ENCODE peak calls at places on chromosomes 2 and 18, in five cellular contexts. W is GM03348, V is HS-27A, H is GM13977, X is lower lobe of right lung. P is an unnamed sample.

GRCh38 chr2:174465327-174465726 is 21.5 kb downstream of the GPR155 start:
- DNase-seq in W (no peak), V (no peak), H (no peak), X (no peak), P (no peak)

GRCh38 chr2:12824304-12824761 is 107.6 kb downstream of the TRIB2 start:
- DNase-seq in W (peak; percentile 77), V (no peak), H (no peak), X (no peak), P (no peak)

GRCh38 chr2:150548527-150548926 is 61.1 kb upstream of the RND3 start:
- DNase-seq in W (no peak), V (no peak), H (peak; percentile 20), X (no peak), P (no peak)

GRCh38 chr2:40470817-40471809 is 19.2 kb upstream of the SLC8A1 start:
- DNase-seq in W (no peak), V (no peak), H (no peak), X (no peak), P (no peak)

GRCh38 chr18:21735452-21736015 is 5.1 kb upstream of the MIB1 start:
- DNase-seq in W (no peak), V (no peak), H (no peak), X (peak; percentile 72), P (peak; percentile 73)

GRCh38 chr2:207801259-207801658 is 31.6 kb upstream of the FZD5 start:
- DNase-seq in W (no peak), V (no peak), H (no peak), X (no peak), P (no peak)

GRCh38 chr2:241161646-241162281 is 11.5 kb downstream of the PPP1R7 start:
- DNase-seq in W (peak; percentile 93), V (no peak), H (no peak), X (peak; percentile 55), P (no peak)

GRCh38 chr18:45755936-45756335 is 32.0 kb downstream of the SLC14A1 start:
- DNase-seq in W (no peak), V (peak; percentile 67), H (no peak), X (no peak), P (no peak)

GRCh38 chr2:60294901-60295590 is 258.4 kb downstream of the BCL11A start:
- DNase-seq in W (no peak), V (no peak), H (no peak), X (no peak), P (no peak)

GRCh38 chr2:46096272-46096671 is 200.9 kb upstream of the EPAS1 start:
- DNase-seq in W (no peak), V (no peak), H (no peak), X (no peak), P (no peak)

GRCh38 chr2:215657844-215658243 is 222.0 kb upstream of the FN1 start:
- DNase-seq in W (peak; percentile 56), V (peak; percentile 70), H (no peak), X (no peak), P (no peak)

GRCh38 chr18:59386909-59387515 is 27.9 kb upstream of the LMAN1 start:
- DNase-seq in W (no peak), V (no peak), H (no peak), X (no peak), P (no peak)

GRCh38 chr2:25895046-25895445 is 16.8 kb upstream of the ASXL2 start:
- DNase-seq in W (no peak), V (no peak), H (no peak), X (no peak), P (no peak)

GRCh38 chr18:79765491-79766245 is 32.1 kb upstream of the KCNG2 start:
- DNase-seq in W (peak; percentile 81), V (no peak), H (no peak), X (peak; percentile 15), P (peak; percentile 23)

GRCh38 chr2:164756773-164757172 is 84.8 kb downstream of the COBLL1 start:
- DNase-seq in W (no peak), V (no peak), H (no peak), X (no peak), P (no peak)

GRCh38 chr18:49041677-49042570 is 91.2 kb upstream of the SMAD7 start:
- DNase-seq in W (peak; percentile 65), V (no peak), H (no peak), X (no peak), P (no peak)

GRCh38 chr2:239944706-239945551 is 80.2 kb downstream of the NDUFA10 start:
- DNase-seq in W (no peak), V (no peak), H (peak; percentile 61), X (peak; percentile 71), P (peak; percentile 69)

GRCh38 chr2:238382381-238382781 is 44.3 kb upstream of the ASB1 start:
- DNase-seq in W (peak; percentile 27), V (no peak), H (no peak), X (no peak), P (no peak)

GRCh38 chr2:1162768-1163584 is 212.3 kb downstream of the SNTG2 start:
- DNase-seq in W (no peak), V (no peak), H (no peak), X (no peak), P (no peak)

GRCh38 chr2:239787651-239788050 is 237.5 kb downstream of the NDUFA10 start:
- DNase-seq in W (no peak), V (no peak), H (no peak), X (no peak), P (no peak)

GRCh38 chr2:216661639-216662375 is 28.6 kb downstream of the IGFBP2 start:
- DNase-seq in W (no peak), V (no peak), H (no peak), X (no peak), P (no peak)

GRCh38 chr18:22613788-22614187 is 196.1 kb upstream of the CTAGE1 start:
- DNase-seq in W (peak; percentile 71), V (no peak), H (no peak), X (no peak), P (no peak)